ENCODE peak calls at places on chromosomes 13 and 19, in four cellular contexts. W, V, P and F are unnamed samples.
A peak's percentile ranks its signal among the peaks of the same experiment; 100 is the strongest.

GRCh38 chr13:45909089-45909488 is 57.5 kb upstream of the SIAH3 start:
- DNase-seq in W (no peak), V (no peak), P (no peak), F (no peak)

GRCh38 chr13:97205971-97206370 is 16.2 kb upstream of the MBNL2 start:
- DNase-seq in W (no peak), V (peak; percentile 48), P (no peak), F (no peak)

GRCh38 chr19:11164879-11165406 is 9.4 kb upstream of the SPC24 start:
- DNase-seq in W (peak; percentile 96), V (no peak), P (peak; percentile 97), F (peak; percentile 65)

GRCh38 chr19:40702337-40703012 is 12.0 kb upstream of the NUMBL start:
- DNase-seq in W (peak; percentile 71), V (no peak), P (no peak), F (peak; percentile 71)

GRCh38 chr13:24709186-24709913 is 29.1 kb downstream of the ATP12A start:
- DNase-seq in W (no peak), V (no peak), P (no peak), F (no peak)

GRCh38 chr13:105825071-105825470 is 710.4 kb downstream of the EFNB2 start:
- DNase-seq in W (no peak), V (no peak), P (no peak), F (no peak)

GRCh38 chr13:99018418-99019180 is 40.7 kb upstream of the DOCK9 start:
- DNase-seq in W (no peak), V (no peak), P (no peak), F (no peak)

GRCh38 chr19:9323919-9324583 is at the start of gene ZNF559:
- DNase-seq in W (peak; percentile 92), V (peak; percentile 97), P (peak; percentile 95), F (peak; percentile 89)

GRCh38 chr13:36850790-36851438 is 31.9 kb downstream of the RFXAP start:
- DNase-seq in W (no peak), V (no peak), P (no peak), F (no peak)

GRCh38 chr13:51697181-51697580 is 106.8 kb downstream of the DHRS12 start:
- DNase-seq in W (no peak), V (no peak), P (no peak), F (no peak)

GRCh38 chr13:20814224-20814910 is 40.6 kb upstream of the EEF1AKMT1 start:
- DNase-seq in W (peak; percentile 89), V (peak; percentile 69), P (peak; percentile 94), F (no peak)

GRCh38 chr19:36379510-36379819 is 464 bp upstream of the ZFP14 start:
- DNase-seq in W (no peak), V (no peak), P (no peak), F (no peak)
- H3K27ac ChIP-seq in W (peak overlapping the region; percentile 83), V (peak overlapping the region; percentile 88), P (peak overlapping the region; percentile 75), F (peak overlapping the region; percentile 92)

DNA sequence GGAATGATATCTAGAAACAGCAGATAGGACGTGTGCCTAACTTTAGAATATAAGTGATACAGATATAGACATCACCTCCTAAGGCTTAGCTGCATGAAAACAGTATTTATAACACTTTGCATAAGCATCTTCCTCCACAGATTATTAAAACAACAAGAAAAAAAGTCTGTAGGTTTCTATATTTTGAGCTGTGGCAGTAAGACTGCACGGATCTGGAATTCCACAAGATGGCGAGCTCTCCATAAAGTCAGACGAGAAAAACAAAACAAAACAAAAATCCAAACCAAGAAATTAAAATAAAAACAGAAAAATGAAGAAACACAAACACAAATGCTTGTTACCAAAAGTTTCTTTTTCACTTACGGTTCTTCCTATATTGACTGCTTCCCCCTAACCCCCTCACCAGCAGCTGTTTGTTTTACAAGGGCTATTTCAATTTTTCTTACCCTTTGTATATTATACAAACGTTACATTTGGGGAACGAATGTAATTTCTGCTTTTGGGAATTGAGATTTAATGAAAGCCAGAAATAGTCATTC is 285.8 kb downstream of the MYO16 start:
- DNase-seq in W (no peak), V (peak; percentile 13), P (no peak), F (no peak)
- TF ChIP-seq CTCF in W (peak; percentile 26), V (peak; percentile 80), P (no peak), F (peak; percentile 63)

GRCh38 chr13:43472980-43473379 is 313.8 kb downstream of the ENOX1 start:
- DNase-seq in W (no peak), V (no peak), P (no peak), F (no peak)

GRCh38 chr13:43473437-43473836 is 313.3 kb downstream of the ENOX1 start:
- DNase-seq in W (no peak), V (no peak), P (no peak), F (no peak)

GRCh38 chr13:43470610-43471009 is 316.2 kb downstream of the ENOX1 start:
- DNase-seq in W (no peak), V (no peak), P (no peak), F (no peak)

GRCh38 chr13:43469791-43470190 is 317.0 kb downstream of the ENOX1 start:
- DNase-seq in W (no peak), V (no peak), P (no peak), F (no peak)

GRCh38 chr13:43472344-43472743 is 314.4 kb downstream of the ENOX1 start:
- DNase-seq in W (no peak), V (no peak), P (no peak), F (peak; percentile 41)
- H3K27ac ChIP-seq in W (no peak overlapping the region), V (no peak overlapping the region), P (no peak overlapping the region), F (peak overlapping the region; percentile 66)

GRCh38 chr19:17334414-17335409 is at the start of gene ANO8:
- DNase-seq in W (peak; percentile 91), V (peak; percentile 91), P (peak; percentile 93), F (peak; percentile 94)
- TF ChIP-seq CTCF in W (no peak), V (no peak), P (no peak), F (peak; percentile 30)